ENCODE peak calls at places on chromosomes 7 and 10, in four cellular contexts. C is activated T-cell treated with anti-CD3 and anti-CD28 coated beads, Interleukin-2, amount 50 U/mL, for 72 hours; M is T follicular helper cell; W is stimulated activated CD4-positive, alpha-beta T cell treated with anti-CD3 and anti-CD28 coated beads, Interleukin-12 subunit alpha, Interleukin-12 subunit beta, amount 100 ng/mL, for 4 hours. G is an unnamed sample.

GRCh38 chr7:116562529-116563121 is 37.8 kb downstream of the CAV1 start:
- DNase-seq in C (no peak), M (no peak), W (no peak), G (no peak)

GRCh38 chr7:116167177-116167576 is 43.2 kb upstream of the TES start:
- DNase-seq in C (peak), M (no peak), W (no peak), G (peak)

GRCh38 chr7:35771776-35772175 is 29.1 kb upstream of the SEPTIN7 start:
- DNase-seq in C (no peak), M (no peak), W (no peak), G (no peak)

GRCh38 chr7:34928560-34928959 is 108.7 kb downstream of the DPY19L1 start:
- DNase-seq in C (no peak), M (no peak), W (no peak), G (no peak)

GRCh38 chr7:156735861-156736260 is 95.3 kb downstream of the RNF32 start:
- DNase-seq in C (no peak), M (no peak), W (no peak), G (no peak)

GRCh38 chr7:154857728-154858681 is 144.9 kb downstream of the PAXIP1 start:
- DNase-seq in C (no peak), M (no peak), W (no peak), G (no peak)

GRCh38 chr10:117689566-117689965 is 147.0 kb downstream of the EMX2 start:
- DNase-seq in C (no peak), M (no peak), W (no peak), G (no peak)

GRCh38 chr10:26682926-26683325 is 14.6 kb upstream of the PDSS1 start:
- DNase-seq in C (no peak), M (no peak), W (no peak), G (no peak)

GRCh38 chr10:49654036-49654693 is 25.3 kb upstream of the C10orf53 start:
- DNase-seq in C (no peak), M (no peak), W (no peak), G (no peak)

GRCh38 chr7:129576138-129576537 is 35.4 kb upstream of the NRF1 start:
- DNase-seq in C (no peak), M (no peak), W (no peak), G (no peak)

GRCh38 chr7:74023037-74023436 is 4.9 kb upstream of the ELN start:
- DNase-seq in C (no peak), M (no peak), W (no peak), G (no peak)

GRCh38 chr10:126955396-126955795 is 50.2 kb downstream of the DOCK1 start:
- DNase-seq in C (no peak), M (no peak), W (no peak), G (no peak)

GRCh38 chr7:41881313-41882130 is 178.6 kb upstream of the INHBA start:
- DNase-seq in C (peak), M (peak), W (peak), G (peak)

GRCh38 chr10:35643151-35643975 is 1.3 kb upstream of the FZD8 start:
- DNase-seq in C (peak), M (no peak), W (peak), G (peak)

GRCh38 chr7:135322571-135323340 is 89.1 kb downstream of the STRA8 start:
- DNase-seq in C (no peak), M (no peak), W (no peak), G (no peak)

GRCh38 chr10:69965086-69965485 is 87.6 kb upstream of the MACROH2A2 start:
- DNase-seq in C (no peak), M (no peak), W (no peak), G (no peak)

GRCh38 chr10:21490028-21490427 is 35.5 kb downstream of the SKIDA1 start:
- DNase-seq in C (no peak), M (no peak), W (no peak), G (no peak)

GRCh38 chr7:127252380-127252718 is 392 bp downstream of the GRM8 start:
- DNase-seq in C (no peak), M (no peak), W (no peak), G (no peak)

GRCh38 chr10:3333426-3333825 is 160.8 kb upstream of the PITRM1 start:
- DNase-seq in C (no peak), M (no peak), W (no peak), G (no peak)

GRCh38 chr7:105205592-105206211 is 183.0 kb downstream of the SRPK2 start:
- DNase-seq in C (peak), M (no peak), W (no peak), G (peak)

GRCh38 chr7:28592861-28593260 is 180.5 kb downstream of the CREB5 start:
- DNase-seq in C (no peak), M (no peak), W (no peak), G (no peak)

GRCh38 chr7:1403844-1404404 is 55.3 kb downstream of the MICALL2 start:
- DNase-seq in C (no peak), M (no peak), W (no peak), G (no peak)

GRCh38 chr10:12372846-12373245 is 23.5 kb downstream of the CAMK1D start:
- DNase-seq in C (no peak), M (no peak), W (no peak), G (no peak)

GRCh38 chr7:137878333-137878961 is 31.7 kb upstream of the DGKI start:
- DNase-seq in C (no peak), M (no peak), W (no peak), G (no peak)

GRCh38 chr7:148514236-148514635 is 76.3 kb upstream of the C7orf33 start:
- DNase-seq in C (no peak), M (no peak), W (no peak), G (no peak)

GRCh38 chr10:6135039-6135438 is 46.2 kb downstream of the RBM17 start:
- DNase-seq in C (no peak), M (no peak), W (no peak), G (no peak)

GRCh38 chr10:50636576-50636975 is 12.8 kb upstream of the SGMS1 start:
- DNase-seq in C (peak), M (no peak), W (no peak), G (peak)

GRCh38 chr10:62082729-62083412 is 181.4 kb downstream of the ARID5B start:
- DNase-seq in C (peak), M (peak), W (peak), G (peak)

GRCh38 chr10:62916157-62916603 is 100.0 kb upstream of the EGR2 start:
- DNase-seq in C (no peak), M (no peak), W (no peak), G (no peak)

GRCh38 chr10:21173433-21173963 is 276.4 kb upstream of the NEBL start:
- DNase-seq in C (no peak), M (no peak), W (no peak), G (peak)

GRCh38 chr10:11260136-11260535 is 242.5 kb downstream of the CELF2 start:
- DNase-seq in C (no peak), M (no peak), W (no peak), G (no peak)

G was measured in activated CD8-positive, alpha-beta T cell treated with anti-CD3 and anti-CD28 coated beads for 36 hours.